ENCODE peak calls at places on chromosome 15, in ten cellular contexts. X is lower lobe of right lung, V is cardiac muscle cell, G is IMR-90, R is cardiac fibroblast, B is thoracic aorta, E is A549, D is astrocyte of the cerebellum, W is osteoblast, H is neural progenitor cell. F is an unnamed sample.

GRCh38 chr15:37789881-37790280 is 144.6 kb upstream of the TMCO5A start:
- DNase-seq in V (peak), H (no peak), D (peak), G (peak), R (peak), W (no peak), X (no peak), E (no peak), B (no peak), F (no peak)

GRCh38 chr15:37981781-37982180 is 47.3 kb downstream of the TMCO5A start:
- DNase-seq in X (no peak), V (peak), W (peak), H (peak), G (peak), D (peak), B (no peak), E (no peak), R (peak), F (peak)

GRCh38 chr15:69568621-69569020 is 116.0 kb downstream of the RPLP1 start:
- DNase-seq in V (peak), X (no peak), D (peak), R (peak), H (no peak), E (no peak), B (peak), G (peak), W (peak), F (no peak)

GRCh38 chr15:39460748-39461147 is 120.1 kb upstream of the THBS1 start:
- DNase-seq in D (no peak), W (no peak), V (no peak), R (no peak), H (no peak), X (no peak), G (no peak), E (no peak), B (no peak), F (no peak)

GRCh38 chr15:73389539-73389938 is 20.8 kb upstream of the HCN4 start:
- DNase-seq in E (no peak), D (no peak), H (no peak), W (no peak), R (no peak), V (no peak), G (no peak), B (no peak), X (no peak), F (no peak)

GRCh38 chr15:39009740-39010139 is 445.1 kb upstream of the RASGRP1 start:
- DNase-seq in B (no peak), G (no peak), D (no peak), E (no peak), R (no peak), V (no peak), X (no peak), H (no peak), W (no peak), F (no peak)

GRCh38 chr15:37020852-37021251 is 79.5 kb downstream of the MEIS2 start:
- DNase-seq in H (no peak), V (no peak), G (no peak), X (no peak), B (no peak), E (no peak), W (no peak), R (no peak), D (no peak), F (no peak)

GRCh38 chr15:43793647-43794046 is 1.5 kb downstream of the SERF2 start:
- DNase-seq in V (no peak), D (no peak), E (no peak), W (no peak), G (no peak), H (no peak), X (no peak), R (no peak), B (no peak), F (no peak)

GRCh38 chr15:70262171-70262570 is 164.5 kb upstream of the TLE3 start:
- DNase-seq in V (no peak), W (peak), E (no peak), X (no peak), H (no peak), D (no peak), B (no peak), G (no peak), R (no peak), F (no peak)

GRCh38 chr15:85771781-85772445 is 22.8 kb downstream of the KLHL25 start:
- DNase-seq in D (no peak), X (peak), E (no peak), B (peak), G (peak), V (peak), W (peak), H (no peak), R (peak), F (no peak)

GRCh38 chr15:45205192-45205591 is 17.4 kb upstream of the SHF start:
- DNase-seq in D (peak), G (peak), R (peak), E (peak), B (no peak), W (peak), H (peak), V (peak), X (no peak), F (peak)

GRCh38 chr15:63544253-63545026 is 40.0 kb downstream of the USP3 start:
- DNase-seq in W (no peak), D (no peak), E (no peak), H (no peak), V (no peak), B (no peak), X (no peak), R (no peak), G (no peak), F (no peak)

GRCh38 chr15:85756411-85757072 is 38.2 kb downstream of the KLHL25 start:
- DNase-seq in X (no peak), H (no peak), E (no peak), R (no peak), G (no peak), D (no peak), V (peak), B (no peak), W (peak), F (no peak)

GRCh38 chr15:26453914-26454313 is 319.0 kb downstream of the GABRB3 start:
- DNase-seq in V (no peak), X (no peak), G (no peak), E (no peak), W (no peak), R (no peak), H (peak), D (no peak), B (no peak), F (no peak)

GRCh38 chr15:88649286-88649733 is 10.5 kb downstream of the ISG20 start:
- DNase-seq in R (peak), B (no peak), G (peak), H (no peak), D (peak), V (peak), X (no peak), W (peak), E (no peak), F (peak)

GRCh38 chr15:72179950-72180581 is 17.5 kb downstream of the GRAMD2A start:
- DNase-seq in E (no peak), X (no peak), G (no peak), R (peak), B (no peak), W (peak), H (peak), V (peak), D (no peak), F (no peak)

DNA sequence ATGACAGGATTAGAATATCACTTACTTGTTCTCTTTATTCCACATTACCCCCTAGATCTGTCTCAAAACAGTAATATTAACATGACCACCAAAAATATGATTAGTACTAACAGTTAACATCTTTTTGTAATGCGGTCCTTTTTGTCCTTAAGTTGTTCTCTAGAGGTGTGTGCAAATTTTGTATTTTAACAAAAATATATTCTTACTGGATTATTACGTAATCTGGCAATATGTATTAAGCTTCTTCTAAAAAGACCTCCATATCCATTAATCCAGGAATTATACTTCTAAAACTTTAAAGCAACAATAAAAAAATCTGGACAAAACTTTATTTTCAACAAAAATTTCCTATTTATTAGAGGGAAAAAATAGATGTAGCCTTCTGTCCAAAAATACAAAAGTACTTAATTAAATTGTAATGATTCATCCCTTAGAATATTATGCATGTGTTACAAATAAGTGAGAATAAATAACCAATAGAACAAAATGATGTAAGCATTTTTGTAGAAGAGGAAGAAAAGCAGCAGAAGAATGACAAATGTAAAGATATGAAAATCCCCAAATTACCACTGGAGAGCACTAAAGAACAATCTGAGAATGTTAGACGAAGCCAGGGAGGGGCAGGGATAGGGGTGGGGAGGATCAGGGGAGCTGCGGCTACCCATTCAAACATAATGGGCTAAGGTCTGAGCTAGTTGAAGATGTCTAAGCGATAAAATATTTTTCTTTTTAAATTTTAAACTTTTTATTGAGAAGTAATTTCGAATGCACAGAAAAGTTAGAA is 945.6 kb downstream of the MCTP2 start:
- DNase-seq in D (no peak), R (no peak), V (no peak), W (no peak), H (peak), X (no peak), E (no peak), G (no peak), B (no peak), F (no peak)
- TF ChIP-seq CTCF in D (no peak), R (no peak), V (no peak), W (no peak), H (peak), X (no peak), E (peak), G (no peak), B (no peak), F (no peak)

GRCh38 chr15:81296673-81297072 is 27.3 kb downstream of the STARD5 start:
- DNase-seq in E (no peak), X (peak), V (no peak), R (no peak), W (no peak), D (no peak), G (no peak), B (no peak), H (no peak), F (no peak)
- H3K4me3 ChIP-seq in E (no peak), X (peak), V (no peak), R (no peak), W (no peak), D (no peak), G (no peak), B (peak), H (no peak), F (no peak)

GRCh38 chr15:34514251-34514760 is 69.1 kb downstream of the GOLGA8B start:
- DNase-seq in R (peak), V (peak), E (peak), B (no peak), D (no peak), X (peak), W (peak), G (no peak), H (peak), F (no peak)
- TF ChIP-seq CTCF in R (no peak), V (no peak), E (no peak), B (no peak), D (no peak), X (no peak), W (no peak), G (no peak), H (no peak), F (no peak)

GRCh38 chr15:41561104-41561776 is 2.2 kb downstream of the TYRO3 start:
- DNase-seq in R (no peak), E (no peak), X (no peak), D (no peak), V (no peak), B (no peak), G (no peak), H (peak), W (no peak), F (no peak)

GRCh38 chr15:41564286-41564959 is 5.4 kb downstream of the TYRO3 start:
- DNase-seq in R (peak), W (no peak), X (no peak), H (peak), V (peak), E (no peak), G (no peak), D (no peak), B (no peak), F (no peak)

GRCh38 chr15:41562784-41563198 is 3.8 kb downstream of the TYRO3 start:
- DNase-seq in D (no peak), H (peak), E (no peak), B (no peak), V (peak), X (no peak), W (no peak), G (peak), R (peak), F (no peak)

GRCh38 chr15:41561777-41562145 is 2.7 kb downstream of the TYRO3 start:
- DNase-seq in E (no peak), B (no peak), D (no peak), G (peak), X (no peak), H (peak), R (peak), W (peak), V (peak), F (no peak)

DNA sequence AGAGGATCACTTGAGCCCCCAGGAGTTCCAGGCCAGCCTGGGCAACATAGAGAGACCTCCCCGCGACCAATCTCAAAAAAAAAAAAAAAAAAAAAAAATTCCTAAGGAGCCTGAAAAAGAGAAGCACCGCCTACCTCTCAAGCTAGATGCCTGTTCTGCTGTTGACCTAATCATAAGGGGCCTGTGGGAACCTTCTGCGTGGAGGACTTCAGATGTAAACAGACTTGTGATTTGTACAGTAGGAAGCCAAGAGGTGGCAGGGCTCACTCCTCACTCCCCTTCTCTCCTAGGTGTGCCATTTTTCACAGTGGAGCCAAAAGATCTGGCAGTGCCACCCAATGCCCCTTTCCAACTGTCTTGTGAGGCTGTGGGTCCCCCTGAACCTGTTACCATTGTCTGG is 3.2 kb downstream of the TYRO3 start:
- DNase-seq in G (no peak), X (no peak), W (peak), H (peak), B (no peak), D (no peak), V (peak), R (peak), E (no peak), F (no peak)
- H3K4me3 ChIP-seq in G (no peak), X (no peak), W (no peak), H (peak), B (no peak), D (no peak), V (no peak), R (no peak), E (no peak), F (no peak)

GRCh38 chr15:78620021-78620838 is 566 bp downstream of the CHRNA3 start:
- DNase-seq in E (peak), X (no peak), V (peak), B (no peak), G (no peak), D (no peak), W (peak), R (peak), H (peak), F (no peak)
- TF ChIP-seq CTCF in E (peak), X (no peak), V (peak), B (no peak), G (peak), D (peak), W (no peak), R (peak), H (peak), F (peak)

GRCh38 chr15:25406846-25407245 is 32.0 kb downstream of the UBE3A start:
- DNase-seq in G (no peak), W (no peak), H (no peak), X (no peak), E (no peak), B (no peak), D (no peak), V (no peak), R (no peak), F (no peak)
- H3K4me3 ChIP-seq in G (no peak), W (no peak), H (no peak), X (no peak), E (no peak), B (no peak), D (no peak), V (no peak), R (no peak), F (no peak)

DNA sequence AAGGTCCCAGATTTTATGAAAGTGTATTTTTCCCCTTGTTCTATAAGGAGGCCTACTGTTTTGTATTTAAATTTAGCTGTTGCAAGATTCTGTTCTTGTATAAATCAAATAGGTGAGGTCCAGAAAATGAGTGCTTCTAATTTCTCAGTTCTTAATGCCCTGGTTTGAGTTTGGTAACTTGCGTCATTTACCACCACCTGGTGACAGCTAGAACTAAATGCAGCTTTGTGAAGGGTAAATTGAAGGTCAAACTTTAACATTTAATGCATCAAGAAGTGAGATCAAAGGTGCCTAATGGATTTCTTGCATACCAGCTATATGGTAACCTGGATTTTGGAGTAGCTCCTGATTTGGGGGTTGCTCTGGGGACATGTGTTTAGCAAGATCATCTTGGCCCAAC is 50.7 kb upstream of the POLR2M start:
- DNase-seq in D (no peak), R (no peak), W (no peak), G (no peak), V (no peak), B (no peak), X (no peak), E (no peak), H (no peak), F (no peak)
- TF ChIP-seq CTCF in D (no peak), R (no peak), W (no peak), G (no peak), V (no peak), B (no peak), X (no peak), E (no peak), H (no peak), F (no peak)

F was measured in HFF-Myc.